ENCODE peak calls at places on chromosomes 6 and 20, in six cellular contexts. One of them, this sample, is unnamed.

GRCh38 chr6:73515204-73516101 is 5.4 kb downstream of the EEF1A1 start:
- DNase-seq in HEK293T: no peak
- DNase-seq in HTR-8/SVneo: peak; percentile 59
- DNase-seq in amniotic stem cell: peak; percentile 21
- DNase-seq in ACHN: peak; percentile 79
- DNase-seq in NCI-H2081: peak; percentile 32
- DNase-seq in this sample: no peak

GRCh38 chr6:143159001-143159400 is 98.3 kb downstream of the AIG1 start:
- DNase-seq in HEK293T: no peak
- DNase-seq in HTR-8/SVneo: no peak
- DNase-seq in amniotic stem cell: no peak
- DNase-seq in ACHN: no peak
- DNase-seq in NCI-H2081: no peak
- DNase-seq in this sample: no peak

GRCh38 chr20:41702647-41703046 is 84.5 kb upstream of the CHD6 start:
- DNase-seq in HEK293T: no peak
- DNase-seq in HTR-8/SVneo: no peak
- DNase-seq in amniotic stem cell: no peak
- DNase-seq in ACHN: no peak
- DNase-seq in NCI-H2081: no peak
- DNase-seq in this sample: no peak

GRCh38 chr6:15441215-15441868 is 195.5 kb downstream of the JARID2 start:
- DNase-seq in HEK293T: peak; percentile 64
- DNase-seq in HTR-8/SVneo: peak; percentile 70
- DNase-seq in amniotic stem cell: peak; percentile 55
- DNase-seq in ACHN: peak; percentile 47
- DNase-seq in NCI-H2081: peak; percentile 68
- DNase-seq in this sample: peak; percentile 28

GRCh38 chr6:17298257-17298656 is 17.1 kb downstream of the RBM24 start:
- DNase-seq in HEK293T: no peak
- DNase-seq in HTR-8/SVneo: no peak
- DNase-seq in amniotic stem cell: no peak
- DNase-seq in ACHN: no peak
- DNase-seq in NCI-H2081: no peak
- DNase-seq in this sample: no peak

GRCh38 chr6:146912730-146913680 is 291.2 kb upstream of the STXBP5 start:
- DNase-seq in HEK293T: no peak
- DNase-seq in HTR-8/SVneo: no peak
- DNase-seq in amniotic stem cell: no peak
- DNase-seq in ACHN: peak; percentile 7
- DNase-seq in NCI-H2081: no peak
- DNase-seq in this sample: no peak

GRCh38 chr6:21742238-21742660 is 148.7 kb downstream of the SOX4 start:
- DNase-seq in HEK293T: no peak
- DNase-seq in HTR-8/SVneo: no peak
- DNase-seq in amniotic stem cell: no peak
- DNase-seq in ACHN: no peak
- DNase-seq in NCI-H2081: peak; percentile 21
- DNase-seq in this sample: no peak

GRCh38 chr6:152002306-152002705 is 194.8 kb downstream of the ESR1 start:
- DNase-seq in HEK293T: no peak
- DNase-seq in HTR-8/SVneo: no peak
- DNase-seq in amniotic stem cell: no peak
- DNase-seq in ACHN: no peak
- DNase-seq in NCI-H2081: no peak
- DNase-seq in this sample: no peak

GRCh38 chr6:152874846-152875568 is 107.8 kb downstream of the FBXO5 start:
- DNase-seq in HEK293T: no peak
- DNase-seq in HTR-8/SVneo: no peak
- DNase-seq in amniotic stem cell: no peak
- DNase-seq in ACHN: no peak
- DNase-seq in NCI-H2081: no peak
- DNase-seq in this sample: no peak

GRCh38 chr6:109527989-109528388 is 45.0 kb upstream of the ZBTB24 start:
- DNase-seq in HEK293T: peak; percentile 44
- DNase-seq in HTR-8/SVneo: peak; percentile 15
- DNase-seq in amniotic stem cell: no peak
- DNase-seq in ACHN: peak; percentile 22
- DNase-seq in NCI-H2081: no peak
- DNase-seq in this sample: no peak

GRCh38 chr20:51468636-51469035 is 73.9 kb downstream of the NFATC2 start:
- DNase-seq in HEK293T: no peak
- DNase-seq in HTR-8/SVneo: no peak
- DNase-seq in amniotic stem cell: no peak
- DNase-seq in ACHN: no peak
- DNase-seq in NCI-H2081: no peak
- DNase-seq in this sample: no peak

GRCh38 chr6:28176373-28176772 is 34.7 kb downstream of the ZKSCAN8 start:
- DNase-seq in HEK293T: no peak
- DNase-seq in HTR-8/SVneo: no peak
- DNase-seq in amniotic stem cell: no peak
- DNase-seq in ACHN: no peak
- DNase-seq in NCI-H2081: no peak
- DNase-seq in this sample: no peak

GRCh38 chr6:46983007-46983411 is 59.1 kb downstream of the ADGRF1 start:
- DNase-seq in HEK293T: peak; percentile 10
- DNase-seq in HTR-8/SVneo: no peak
- DNase-seq in amniotic stem cell: no peak
- DNase-seq in ACHN: no peak
- DNase-seq in NCI-H2081: no peak
- DNase-seq in this sample: peak; percentile 51

GRCh38 chr6:2103644-2104523 is 141.5 kb downstream of the GMDS start:
- DNase-seq in HEK293T: peak; percentile 47
- DNase-seq in HTR-8/SVneo: peak; percentile 59
- DNase-seq in amniotic stem cell: peak; percentile 59
- DNase-seq in ACHN: peak; percentile 71
- DNase-seq in NCI-H2081: peak; percentile 52
- DNase-seq in this sample: peak; percentile 54

GRCh38 chr6:26240981-26241770 is 123.8 kb upstream of the BTN3A2 start:
- DNase-seq in HEK293T: no peak
- DNase-seq in HTR-8/SVneo: no peak
- DNase-seq in amniotic stem cell: peak; percentile 55
- DNase-seq in ACHN: no peak
- DNase-seq in NCI-H2081: no peak
- DNase-seq in this sample: no peak

GRCh38 chr20:34709044-34709835 is 5.1 kb downstream of the TP53INP2 start:
- DNase-seq in HEK293T: peak; percentile 85
- DNase-seq in HTR-8/SVneo: peak; percentile 87
- DNase-seq in amniotic stem cell: peak; percentile 69
- DNase-seq in ACHN: peak; percentile 86
- DNase-seq in NCI-H2081: peak; percentile 78
- DNase-seq in this sample: no peak

GRCh38 chr6:71333700-71334099 is 45.1 kb downstream of the OGFRL1 start:
- DNase-seq in HEK293T: no peak
- DNase-seq in HTR-8/SVneo: peak; percentile 39
- DNase-seq in amniotic stem cell: peak; percentile 45
- DNase-seq in ACHN: peak; percentile 88
- DNase-seq in NCI-H2081: no peak
- DNase-seq in this sample: peak; percentile 85

GRCh38 chr6:23302499-23302898 is 733.1 kb downstream of the HDGFL1 start:
- DNase-seq in HEK293T: no peak
- DNase-seq in HTR-8/SVneo: no peak
- DNase-seq in amniotic stem cell: no peak
- DNase-seq in ACHN: no peak
- DNase-seq in NCI-H2081: no peak
- DNase-seq in this sample: no peak

GRCh38 chr6:100573169-100573568 is 108.4 kb upstream of the SIM1 start:
- DNase-seq in HEK293T: no peak
- DNase-seq in HTR-8/SVneo: peak; percentile 18
- DNase-seq in amniotic stem cell: peak; percentile 1
- DNase-seq in ACHN: peak; percentile 39
- DNase-seq in NCI-H2081: peak; percentile 34
- DNase-seq in this sample: no peak

GRCh38 chr6:22470454-22471368 is 98.7 kb upstream of the HDGFL1 start:
- DNase-seq in HEK293T: peak; percentile 13
- DNase-seq in HTR-8/SVneo: peak; percentile 11
- DNase-seq in amniotic stem cell: no peak
- DNase-seq in ACHN: no peak
- DNase-seq in NCI-H2081: peak; percentile 94
- DNase-seq in this sample: peak; percentile 10

GRCh38 chr6:43368517-43369160 is 808 bp downstream of the ZNF318 start:
- DNase-seq in HEK293T: peak; percentile 39
- DNase-seq in HTR-8/SVneo: peak; percentile 56
- DNase-seq in amniotic stem cell: no peak
- DNase-seq in ACHN: peak; percentile 39
- DNase-seq in NCI-H2081: peak; percentile 26
- DNase-seq in this sample: no peak

GRCh38 chr6:37207903-37208456 is 38.0 kb downstream of the PIM1 start:
- DNase-seq in HEK293T: peak; percentile 82
- DNase-seq in HTR-8/SVneo: peak; percentile 79
- DNase-seq in amniotic stem cell: peak; percentile 34
- DNase-seq in ACHN: peak; percentile 75
- DNase-seq in NCI-H2081: peak; percentile 69
- DNase-seq in this sample: peak; percentile 83

GRCh38 chr6:5357486-5357885 is 96.2 kb downstream of the FARS2 start:
- DNase-seq in HEK293T: no peak
- DNase-seq in HTR-8/SVneo: no peak
- DNase-seq in amniotic stem cell: no peak
- DNase-seq in ACHN: no peak
- DNase-seq in NCI-H2081: no peak
- DNase-seq in this sample: no peak

GRCh38 chr20:19497064-19497463 is 261.0 kb upstream of the RIN2 start:
- DNase-seq in HEK293T: no peak
- DNase-seq in HTR-8/SVneo: no peak
- DNase-seq in amniotic stem cell: no peak
- DNase-seq in ACHN: no peak
- DNase-seq in NCI-H2081: no peak
- DNase-seq in this sample: no peak

GRCh38 chr20:19492937-19493336 is 265.1 kb upstream of the RIN2 start:
- DNase-seq in HEK293T: no peak
- DNase-seq in HTR-8/SVneo: no peak
- DNase-seq in amniotic stem cell: no peak
- DNase-seq in ACHN: no peak
- DNase-seq in NCI-H2081: no peak
- DNase-seq in this sample: no peak

GRCh38 chr6:164039954-164040375 is 625.4 kb downstream of the QKI start:
- DNase-seq in HEK293T: no peak
- DNase-seq in HTR-8/SVneo: peak; percentile 85
- DNase-seq in amniotic stem cell: no peak
- DNase-seq in ACHN: no peak
- DNase-seq in NCI-H2081: no peak
- DNase-seq in this sample: no peak

GRCh38 chr6:5981274-5982026 is 25.3 kb downstream of the NRN1 start:
- DNase-seq in HEK293T: no peak
- DNase-seq in HTR-8/SVneo: no peak
- DNase-seq in amniotic stem cell: no peak
- DNase-seq in ACHN: peak; percentile 59
- DNase-seq in NCI-H2081: no peak
- DNase-seq in this sample: no peak

This sample was measured in Panc1.